ENCODE peak calls at places on chromosomes 3 and 15, in seven cellular contexts. U, S, V, Q, B, A and Y are unnamed samples.

GRCh38 chr3:47024932-47025331 is 45.5 kb downstream of the NBEAL2 start:
- DNase-seq in U (no peak), S (no peak), V (no peak), Q (no peak), B (no peak), A (no peak), Y (no peak)

GRCh38 chr15:89667706-89667960 is 11.5 kb downstream of the PLIN1 start:
- DNase-seq in U (no peak), S (no peak), V (no peak), Q (no peak), B (no peak), A (no peak), Y (no peak)

GRCh38 chr3:4888913-4889846 is 90.1 kb upstream of the BHLHE40 start:
- DNase-seq in U (no peak), S (no peak), V (peak), Q (no peak), B (no peak), A (no peak), Y (no peak)

GRCh38 chr15:89433686-89434085 is 62.7 kb downstream of the RHCG start:
- DNase-seq in U (no peak), S (no peak), V (no peak), Q (no peak), B (no peak), A (no peak), Y (no peak)

GRCh38 chr3:191648787-191649186 is 187.8 kb downstream of the PYDC2 start:
- DNase-seq in U (no peak), S (no peak), V (no peak), Q (no peak), B (no peak), A (no peak), Y (no peak)

GRCh38 chr15:96337991-96338771 is 7.7 kb downstream of the NR2F2 start:
- DNase-seq in U (no peak), S (no peak), V (no peak), Q (no peak), B (no peak), A (no peak), Y (no peak)

GRCh38 chr3:127831723-127832172 is 9.4 kb upstream of the MGLL start:
- DNase-seq in U (peak), S (no peak), V (no peak), Q (peak), B (peak), A (peak), Y (no peak)

GRCh38 chr3:126550488-126551051 is 8.2 kb downstream of the C3orf22 start:
- DNase-seq in U (no peak), S (no peak), V (no peak), Q (no peak), B (no peak), A (peak), Y (no peak)